ENCODE peak calls at places on chromosomes 11 and 22, in eight cellular contexts. O, S, F, R, D, Z, W and M are unnamed samples.

GRCh38 chr11:1257366-1257765 is 34.5 kb downstream of the MUC5B start:
- DNase-seq in D (no peak), S (no peak), Z (no peak), R (no peak), F (no peak), O (no peak), W (no peak), M (no peak)

GRCh38 chr11:10388574-10388973 is 66.5 kb upstream of the AMPD3 start:
- DNase-seq in D (no peak), F (no peak), O (no peak), R (no peak), Z (no peak), S (no peak), W (no peak), M (no peak)

GRCh38 chr11:2077061-2077802 is 62.0 kb downstream of the IGF2 start:
- DNase-seq in O (no peak), F (no peak), D (peak), Z (peak), S (peak), W (no peak), R (no peak), M (no peak)

GRCh38 chr22:37639070-37639760 is at the start of gene SH3BP1:
- DNase-seq in D (peak), Z (peak), O (peak), F (peak), W (no peak), R (no peak), S (peak), M (no peak)

GRCh38 chr11:102733232-102733875 is 8.6 kb upstream of the MMP8 start:
- DNase-seq in Z (peak), R (peak), O (peak), W (peak), D (peak), S (peak), F (peak), M (no peak)

GRCh38 chr11:121524233-121524631 is 71.5 kb upstream of the SORL1-AS1 start:
- DNase-seq in W (peak), D (no peak), O (no peak), Z (no peak), S (no peak), F (no peak), R (no peak), M (no peak)

GRCh38 chr11:65129649-65130441 is 4.5 kb downstream of the SYVN1 start:
- DNase-seq in F (peak), R (no peak), S (no peak), Z (no peak), O (no peak), W (no peak), D (no peak), M (no peak)

GRCh38 chr11:27296406-27296994 is 66.5 kb downstream of the CCDC34 start:
- DNase-seq in W (peak), S (peak), R (no peak), O (no peak), D (no peak), F (no peak), Z (peak), M (no peak)

GRCh38 chr22:37012262-37012904 is 6.9 kb downstream of the TST start:
- DNase-seq in S (no peak), R (no peak), O (peak), F (peak), Z (peak), D (no peak), W (peak), M (no peak)

GRCh38 chr22:29574762-29575450 is 6.0 kb downstream of the NIPSNAP1 start:
- DNase-seq in W (no peak), O (no peak), Z (no peak), D (no peak), S (no peak), R (no peak), F (no peak), M (no peak)

GRCh38 chr22:30309981-30310672 is 16.6 kb downstream of the TBC1D10A start:
- DNase-seq in F (peak), Z (no peak), O (no peak), R (no peak), W (no peak), D (no peak), S (peak), M (no peak)

GRCh38 chr11:69394902-69395690 is 86.4 kb upstream of the LINC01488 start:
- DNase-seq in D (no peak), O (no peak), R (no peak), S (no peak), W (no peak), F (no peak), Z (no peak), M (no peak)

GRCh38 chr11:107549253-107549953 is 16.1 kb downstream of the ALKBH8 start:
- DNase-seq in S (peak), R (no peak), Z (peak), W (peak), D (peak), O (no peak), F (peak), M (no peak)

GRCh38 chr22:49302530-49302929 is 525.1 kb downstream of the BRD1 start:
- DNase-seq in S (no peak), O (no peak), W (no peak), Z (no peak), D (no peak), F (peak), R (no peak), M (no peak)